ENCODE peak calls at places on chromosomes 2 and 18, in five cellular contexts. C, V, H, I and T are unnamed samples.

GRCh38 chr2:42934568-42935258 is 142.3 kb upstream of the HAAO start:
- DNase-seq in C (no peak), H (no peak), V (no peak), I (no peak), T (no peak)

GRCh38 chr2:162063281-162063680 is 10.7 kb downstream of the DPP4 start:
- DNase-seq in C (no peak), V (no peak), H (no peak), I (no peak), T (no peak)

GRCh38 chr18:56492136-56492535 is 146.3 kb downstream of the TXNL1 start:
- DNase-seq in V (no peak), H (no peak), C (no peak), I (no peak), T (no peak)

GRCh38 chr2:159267926-159268325 is 18.6 kb downstream of the WDSUB1 start:
- DNase-seq in I (no peak), H (no peak), V (no peak), C (no peak), T (no peak)

GRCh38 chr2:128370468-128371247 is 52.0 kb upstream of the HS6ST1 start:
- DNase-seq in C (no peak), H (no peak), I (no peak), V (no peak), T (no peak)

GRCh38 chr2:196750291-196750923 is 49.1 kb downstream of the GTF3C3 start:
- DNase-seq in H (no peak), I (no peak), V (no peak), C (no peak), T (no peak)

GRCh38 chr18:66342577-66342976 is 261.3 kb downstream of the CDH19 start:
- DNase-seq in I (no peak), V (no peak), C (no peak), H (no peak), T (no peak)

GRCh38 chr2:199011908-199012307 is 445.8 kb downstream of the SATB2 start:
- DNase-seq in C (no peak), H (no peak), I (no peak), V (no peak), T (no peak)

GRCh38 chr2:235384624-235385023 is 109.2 kb upstream of the AGAP1 start:
- DNase-seq in H (no peak), I (no peak), V (no peak), C (no peak), T (no peak)

GRCh38 chr18:60649107-60649506 is 276.5 kb upstream of the MC4R start:
- DNase-seq in I (no peak), V (no peak), C (no peak), H (no peak), T (no peak)

GRCh38 chr18:44824884-44825283 is 144.2 kb downstream of the SETBP1 start:
- DNase-seq in C (no peak), V (no peak), I (no peak), H (no peak), T (no peak)
- H3K4me1 ChIP-seq in C (peaks cover 3% of the 10 kb centered on the region), V (peaks cover 14% of the 10 kb centered on the region), I (peaks cover 13% of the 10 kb centered on the region), H (peaks cover 51% of the 10 kb centered on the region), T (peaks cover 5% of the 10 kb centered on the region)

GRCh38 chr18:55301836-55302235 is 286.2 kb downstream of the TCF4 start:
- DNase-seq in H (no peak), I (no peak), V (no peak), C (no peak), T (no peak)

GRCh38 chr18:55302337-55302833 is 285.6 kb downstream of the TCF4 start:
- DNase-seq in V (no peak), C (no peak), H (no peak), I (peak; percentile 26), T (no peak)

GRCh38 chr18:55300469-55301195 is 287.4 kb downstream of the TCF4 start:
- DNase-seq in C (no peak), I (peak; percentile 65), V (no peak), H (no peak), T (peak; percentile 33)

GRCh38 chr18:55296761-55297160 is 291.2 kb downstream of the TCF4 start:
- DNase-seq in C (no peak), H (no peak), V (no peak), I (no peak), T (no peak)

GRCh38 chr18:55301196-55301540 is 286.8 kb downstream of the TCF4 start:
- DNase-seq in H (no peak), V (no peak), C (no peak), I (no peak), T (no peak)
- H3K4me1 ChIP-seq in H (peaks cover 90% of the 10 kb centered on the region), V (no peaks in the 10 kb centered on the region), C (peaks cover 3% of the 10 kb centered on the region), I (peaks cover 66% of the 10 kb centered on the region), T (peaks cover 20% of the 10 kb centered on the region)

DNA sequence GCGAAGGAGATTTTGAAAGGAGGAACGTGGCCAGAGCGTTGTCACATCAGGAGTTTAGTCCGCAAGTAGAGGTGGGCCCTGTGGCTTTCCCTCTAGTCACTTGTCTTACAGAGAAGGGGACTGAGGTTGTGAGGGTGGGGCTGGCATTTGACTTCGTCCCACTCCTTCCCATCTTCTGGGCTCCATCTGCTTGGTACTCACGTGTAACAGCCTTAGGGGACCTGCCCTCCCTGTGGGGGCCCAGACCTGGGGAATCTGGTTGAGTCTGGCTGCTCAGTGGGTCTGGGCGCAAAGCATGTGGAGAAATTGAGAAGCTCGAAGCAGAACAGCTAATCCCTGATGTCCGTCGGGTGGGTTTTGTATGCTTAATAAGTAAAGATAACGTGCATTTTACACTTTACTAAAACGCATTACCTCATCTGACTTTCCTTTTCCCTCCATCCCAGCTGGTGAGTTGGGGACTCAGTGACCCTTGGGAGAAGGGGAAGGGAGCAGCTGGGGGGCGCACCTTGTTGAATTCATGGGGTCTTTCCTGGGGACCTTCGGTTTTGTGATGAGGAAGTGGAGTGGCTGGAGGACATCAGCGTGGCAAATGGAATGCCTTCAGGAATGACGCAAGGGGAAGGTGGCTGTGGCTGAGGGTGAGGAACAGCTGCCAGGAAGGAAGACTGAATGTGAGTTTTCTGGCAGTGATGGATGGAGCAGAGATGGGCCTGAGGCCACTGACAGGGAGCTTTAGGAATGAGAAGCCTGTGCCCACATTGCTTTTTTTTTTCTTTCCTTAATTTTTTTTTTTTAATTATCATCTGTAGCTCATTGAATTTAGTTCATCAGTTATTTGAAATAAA is 44.8 kb downstream of the ASAP2 start:
- DNase-seq in C (peak; percentile 54), I (no peak), H (no peak), V (no peak), T (no peak)
- H3K4me1 ChIP-seq in C (no peaks in the 10 kb centered on the region), I (peaks cover 73% of the 10 kb centered on the region), H (peaks cover 80% of the 10 kb centered on the region), V (peaks cover 30% of the 10 kb centered on the region), T (peaks cover 7% of the 10 kb centered on the region)

GRCh38 chr18:77107218-77107815 is 25.3 kb downstream of the MBP start:
- DNase-seq in V (no peak), I (no peak), C (no peak), H (no peak), T (no peak)
- H3K4me1 ChIP-seq in V (peaks cover 18% of the 10 kb centered on the region), I (peaks cover 20% of the 10 kb centered on the region), C (no peaks in the 10 kb centered on the region), H (peaks cover 79% of the 10 kb centered on the region), T (peaks cover 14% of the 10 kb centered on the region)

GRCh38 chr18:77101410-77102245 is 31.0 kb downstream of the MBP start:
- DNase-seq in I (peak; percentile 55), H (peak; percentile 77), C (peak; percentile 94), V (peak; percentile 73), T (peak; percentile 92)

GRCh38 chr18:77098554-77099174 is 33.9 kb downstream of the MBP start:
- DNase-seq in C (no peak), V (peak; percentile 37), H (no peak), I (no peak), T (no peak)

GRCh38 chr18:77102246-77103040 is 30.1 kb downstream of the MBP start:
- DNase-seq in I (peak; percentile 53), H (no peak), V (no peak), C (no peak), T (no peak)

GRCh38 chr18:77099501-77100370 is 32.8 kb downstream of the MBP start:
- DNase-seq in C (no peak), I (no peak), V (no peak), H (no peak), T (no peak)

DNA sequence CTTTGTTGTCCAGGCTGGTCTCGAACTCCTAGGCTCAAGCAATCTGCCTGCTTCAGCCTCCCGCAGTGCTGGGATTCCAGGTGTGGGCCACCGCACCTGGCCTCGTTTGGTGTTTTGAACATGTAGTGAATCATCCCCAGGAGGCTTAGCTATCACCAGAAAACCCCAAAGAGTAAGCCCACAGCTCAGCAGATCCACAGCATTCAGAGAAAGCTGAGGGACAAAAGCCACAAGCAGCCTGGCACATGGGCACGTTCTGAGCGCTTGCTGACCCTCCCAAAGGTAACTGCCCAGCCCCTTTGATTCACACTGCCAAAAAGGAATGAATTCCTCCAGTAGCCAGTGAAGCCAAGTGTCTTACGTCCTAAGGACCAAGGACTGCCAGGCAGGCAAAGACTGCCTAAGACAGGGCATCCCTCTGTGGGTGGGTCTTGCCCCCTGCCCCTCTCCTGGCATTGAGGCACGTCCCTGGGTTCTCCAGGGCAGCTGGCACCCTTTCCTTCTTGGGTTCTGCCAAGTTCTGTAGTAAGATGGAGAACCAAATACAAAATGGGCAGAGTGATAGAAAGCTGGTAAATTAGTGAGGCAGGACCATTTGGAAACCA is 31.7 kb downstream of the MBP start:
- DNase-seq in I (no peak), C (no peak), H (no peak), V (no peak), T (no peak)
- H3K4me1 ChIP-seq in I (peaks cover 43% of the 10 kb centered on the region), C (peaks cover 3% of the 10 kb centered on the region), H (peaks cover 92% of the 10 kb centered on the region), V (no peaks in the 10 kb centered on the region), T (peaks cover 25% of the 10 kb centered on the region)

DNA sequence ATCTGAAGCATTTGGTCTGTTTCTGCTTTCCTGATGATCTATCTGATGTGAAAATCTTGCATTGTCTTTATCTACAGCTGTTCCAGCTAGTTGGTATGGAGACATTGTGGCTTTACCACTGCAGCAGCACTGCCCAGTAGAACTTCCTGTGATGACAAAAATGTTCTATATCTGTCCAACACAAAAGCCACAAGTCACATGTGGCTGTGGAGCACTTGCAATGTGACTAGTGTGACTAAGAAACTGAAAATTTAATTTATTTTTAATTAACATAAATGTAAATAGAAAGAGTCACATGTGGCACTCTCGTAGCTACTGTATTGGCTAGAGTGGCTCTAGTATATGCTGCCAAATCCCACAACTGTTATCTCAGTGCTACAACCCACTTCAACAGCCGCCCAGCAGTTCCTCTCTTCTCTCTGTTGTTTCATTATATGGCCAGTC is 425.7 kb downstream of the SETBP1 start:
- DNase-seq in C (no peak), I (no peak), V (no peak), H (no peak), T (no peak)
- H3K4me1 ChIP-seq in C (no peaks in the 10 kb centered on the region), I (peaks cover 4% of the 10 kb centered on the region), V (no peaks in the 10 kb centered on the region), H (peaks cover 7% of the 10 kb centered on the region), T (no peaks in the 10 kb centered on the region)